ENCODE peak calls at places on chromosomes 16 and 17, in four cellular contexts. Y is NB4, H is NCI-H345, V is AG08396. K is an unnamed sample.

GRCh38 chr17:77002103-77003045 is 134.2 kb downstream of the MGAT5B start:
- DNase-seq in Y (no peak), H (peak; percentile 47), V (peak; percentile 64), K (peak; percentile 82)

GRCh38 chr16:19236561-19236960 is 49.0 kb upstream of the CLEC19A start:
- DNase-seq in Y (no peak), H (no peak), V (peak; percentile 10), K (no peak)

GRCh38 chr16:50023626-50024025 is 1.4 kb upstream of the CNEP1R1 start:
- DNase-seq in Y (no peak), H (no peak), V (no peak), K (no peak)

GRCh38 chr17:16584273-16584995 is 15.4 kb upstream of the ZNF287 start:
- DNase-seq in Y (peak; percentile 87), H (peak; percentile 88), V (peak; percentile 96), K (peak; percentile 69)

GRCh38 chr16:1530349-1530882 is 3.0 kb upstream of the TMEM204 start:
- DNase-seq in Y (no peak), H (no peak), V (no peak), K (peak; percentile 63)

GRCh38 chr17:82155606-82156005 is 57.0 kb downstream of the CCDC57 start:
- DNase-seq in Y (no peak), H (no peak), V (no peak), K (no peak)

GRCh38 chr17:29237476-29238132 is 9.1 kb upstream of the CRYBA1 start:
- DNase-seq in Y (peak; percentile 72), H (no peak), V (no peak), K (no peak)

GRCh38 chr17:28875856-28876564 is 21.2 kb downstream of the ERAL1 start:
- DNase-seq in Y (no peak), H (no peak), V (no peak), K (no peak)

GRCh38 chr17:30584810-30585209 is 107.6 kb downstream of the GOSR1 start:
- DNase-seq in Y (no peak), H (no peak), V (no peak), K (no peak)

GRCh38 chr16:81447383-81448101 is 2.9 kb downstream of the CMIP start:
- DNase-seq in Y (peak; percentile 66), H (no peak), V (no peak), K (peak; percentile 39)

GRCh38 chr16:87099001-87099740 is 218.0 kb downstream of the C16orf95 start:
- DNase-seq in Y (no peak), H (no peak), V (no peak), K (no peak)

GRCh38 chr16:27920391-27920891 is 143.1 kb downstream of the GSG1L start:
- DNase-seq in Y (no peak), H (peak; percentile 71), V (no peak), K (peak; percentile 50)

GRCh38 chr16:27355610-27356009 is 41.8 kb downstream of the IL4R start:
- DNase-seq in Y (peak; percentile 58), H (no peak), V (peak; percentile 39), K (no peak)

GRCh38 chr17:14926526-14927122 is 338.5 kb downstream of the PMP22 start:
- DNase-seq in Y (peak; percentile 82), H (peak; percentile 15), V (peak; percentile 55), K (peak; percentile 49)

GRCh38 chr16:85996843-85997242 is 97.9 kb downstream of the IRF8 start:
- DNase-seq in Y (no peak), H (no peak), V (no peak), K (no peak)

GRCh38 chr17:40451420-40451819 is 8.2 kb downstream of the IGFBP4 start:
- DNase-seq in Y (no peak), H (no peak), V (peak; percentile 84), K (no peak)

GRCh38 chr16:71499775-71500364 is 10.7 kb upstream of the ZNF19 start:
- DNase-seq in Y (peak; percentile 73), H (peak; percentile 47), V (peak; percentile 66), K (no peak)

K was measured in foreskin keratinocyte.